ENCODE peak calls at places on chromosomes 6 and 20, in four cellular contexts. T, A, O and G are unnamed samples.

GRCh38 chr20:28562510-28562898 is 2695.0 kb upstream of the DEFB115 start:
- DNase-seq in T (no peak), A (peak; percentile 89), O (no peak), G (no peak)

GRCh38 chr20:49496526-49497216 is 14.2 kb upstream of the KCNB1 start:
- DNase-seq in T (no peak), A (no peak), O (no peak), G (no peak)

GRCh38 chr6:10520468-10520867 is 683 bp upstream of the GCNT2 start:
- DNase-seq in T (no peak), A (peak; percentile 16), O (no peak), G (no peak)

GRCh38 chr6:170093276-170093657 is 197.6 kb downstream of the DLL1 start:
- DNase-seq in T (no peak), A (no peak), O (no peak), G (no peak)

GRCh38 chr6:7249946-7250643 is 62.9 kb downstream of the SSR1 start:
- DNase-seq in T (no peak), A (peak; percentile 59), O (peak; percentile 29), G (no peak)

GRCh38 chr6:169978615-169979161 is 227.3 kb downstream of the ERMARD start:
- DNase-seq in T (no peak), A (peak; percentile 15), O (peak; percentile 36), G (no peak)

GRCh38 chr6:36984581-36985383 is 1.2 kb downstream of the MTCH1 start:
- DNase-seq in T (peak; percentile 34), A (peak; percentile 87), O (no peak), G (peak; percentile 21)

GRCh38 chr6:10567256-10568041 is 46.3 kb downstream of the GCNT2 start:
- DNase-seq in T (no peak), A (no peak), O (no peak), G (no peak)

GRCh38 chr6:34182751-34183531 is 37.1 kb upstream of the GRM4 start:
- DNase-seq in T (peak; percentile 72), A (no peak), O (no peak), G (no peak)

GRCh38 chr6:166752097-166752496 is 125.0 kb upstream of the RPS6KA2 start:
- DNase-seq in T (no peak), A (no peak), O (no peak), G (no peak)

GRCh38 chr6:71289039-71289801 is 609 bp downstream of the OGFRL1 start:
- DNase-seq in T (peak; percentile 5), A (no peak), O (peak; percentile 64), G (no peak)

GRCh38 chr20:56418385-56418861 is 6.4 kb downstream of the CASS4 start:
- DNase-seq in T (no peak), A (no peak), O (no peak), G (no peak)

GRCh38 chr6:22062807-22063408 is 233.9 kb downstream of the PRL start:
- DNase-seq in T (no peak), A (no peak), O (no peak), G (peak; percentile 80)

GRCh38 chr6:89432875-89433636 is at the start of gene ANKRD6:
- DNase-seq in T (peak; percentile 83), A (no peak), O (peak; percentile 85), G (peak; percentile 52)

GRCh38 chr6:86969573-86969972 is 32.2 kb downstream of the HTR1E start:
- DNase-seq in T (no peak), A (no peak), O (no peak), G (no peak)

GRCh38 chr6:16761469-16762264 is 407 bp upstream of the ATXN1 start:
- DNase-seq in T (peak; percentile 82), A (peak; percentile 91), O (peak; percentile 94), G (peak; percentile 94)

GRCh38 chr6:5243069-5243468 is 17.7 kb downstream of the LYRM4 start:
- DNase-seq in T (no peak), A (no peak), O (no peak), G (no peak)

GRCh38 chr20:12660918-12661317 is 347.9 kb upstream of the SPTLC3 start:
- DNase-seq in T (no peak), A (no peak), O (no peak), G (no peak)

GRCh38 chr6:36126553-36127458 is 3.5 kb upstream of the MAPK13 start:
- DNase-seq in T (no peak), A (peak; percentile 69), O (no peak), G (no peak)

GRCh38 chr6:162856885-162857284 is 129.1 kb downstream of the PACRG start:
- DNase-seq in T (no peak), A (peak; percentile 60), O (no peak), G (peak; percentile 48)

GRCh38 chr20:8670900-8671229 is 398.0 kb upstream of the PLCB4 start:
- DNase-seq in T (no peak), A (no peak), O (no peak), G (no peak)

GRCh38 chr6:1820165-1820564 is 210.4 kb downstream of the FOXC1 start:
- DNase-seq in T (no peak), A (peak; percentile 69), O (no peak), G (peak; percentile 26)

GRCh38 chr6:44442833-44443444 is 55.4 kb downstream of the CDC5L start:
- DNase-seq in T (no peak), A (no peak), O (no peak), G (no peak)